ENCODE peak calls at places on chromosome 12, in six cellular contexts. E is NCI-H1092 treated with DMSO at 0.1 percent for 48 hours; S is effector memory CD8-positive, alpha-beta T cell; R is heart right ventricle; F is NCI-H2081; Y is activated CD4-positive, CD25-positive, alpha-beta regulatory T cell treated with anti-CD3 and anti-CD28 coated beads, Interleukin-2, amount 50 U/mL, for 16 hours. G is an unnamed sample.

GRCh38 chr12:38713294-38713693 is 192.1 kb downstream of the CPNE8 start:
- DNase-seq in S (no peak), Y (no peak), R (no peak), E (no peak), F (no peak), G (no peak)

GRCh38 chr12:27859648-27860047 is 79.6 kb upstream of the MANSC4 start:
- DNase-seq in R (no peak), E (no peak), F (no peak), Y (no peak), S (no peak), G (no peak)

GRCh38 chr12:57754411-57755193 is at the start of gene MARCHF9:
- DNase-seq in Y (peak), F (peak), E (peak), R (peak), S (peak), G (peak)

GRCh38 chr12:79255326-79255725 is 390.8 kb downstream of the SYT1 start:
- DNase-seq in E (no peak), S (no peak), F (no peak), Y (no peak), R (no peak), G (no peak)

GRCh38 chr12:49232940-49233841 is 31.7 kb upstream of the TUBA1C start:
- DNase-seq in R (peak), E (peak), Y (no peak), F (peak), S (no peak), G (peak)

GRCh38 chr12:127270193-127270592 is 996.8 kb upstream of the TMEM132C start:
- DNase-seq in E (no peak), F (no peak), Y (no peak), S (no peak), R (no peak), G (no peak)

GRCh38 chr12:3461391-3461790 is 29.6 kb upstream of the PRMT8 start:
- DNase-seq in S (no peak), F (no peak), Y (no peak), E (no peak), R (peak), G (no peak)

GRCh38 chr12:53806689-53807088 is 54.9 kb upstream of the CISTR start:
- DNase-seq in S (no peak), F (no peak), Y (no peak), E (no peak), R (no peak), G (no peak)

GRCh38 chr12:71904629-71905028 is 34.0 kb upstream of the TPH2 start:
- DNase-seq in S (no peak), E (no peak), Y (no peak), F (no peak), R (no peak), G (no peak)

GRCh38 chr12:2836004-2836403 is 1.2 kb upstream of the NRIP2 start:
- DNase-seq in R (no peak), F (peak), S (no peak), Y (no peak), E (no peak), G (no peak)

GRCh38 chr12:108649668-108650067 is 16.0 kb upstream of the SELPLG start:
- DNase-seq in F (no peak), Y (no peak), R (no peak), E (no peak), S (no peak), G (no peak)

GRCh38 chr12:113325938-113326337 is 9.0 kb downstream of the SLC8B1 start:
- DNase-seq in S (no peak), Y (no peak), R (peak), E (no peak), F (no peak), G (no peak)

GRCh38 chr12:22415342-22416309 is 81.1 kb upstream of the ST8SIA1 start:
- DNase-seq in S (no peak), E (no peak), F (no peak), Y (no peak), R (no peak), G (no peak)

GRCh38 chr12:105275997-105276760 is 40.2 kb upstream of the APPL2 start:
- DNase-seq in S (no peak), E (peak), Y (no peak), F (peak), R (no peak), G (no peak)

GRCh38 chr12:69623970-69624369 is 13.3 kb upstream of the LRRC10 start:
- DNase-seq in S (no peak), Y (no peak), E (peak), F (peak), R (peak), G (no peak)

GRCh38 chr12:93563807-93564538 is 8.5 kb upstream of the SOCS2 start:
- DNase-seq in E (no peak), Y (no peak), S (no peak), F (no peak), R (no peak), G (no peak)

GRCh38 chr12:104788848-104789271 is 169.2 kb downstream of the SLC41A2 start:
- DNase-seq in Y (no peak), E (no peak), R (no peak), S (no peak), F (peak), G (no peak)

G was measured in NCI-H748 treated with DMSO at 0.1 percent for 48 hours.